ENCODE peak calls at places on chromosomes 12 and 14, in four cellular contexts. One of them, this sample, is unnamed.

GRCh38 chr12:52029686-52030085 is 21.6 kb upstream of the NR4A1 start:
- DNase-seq in HepG2: no peak
- DNase-seq in SK-N-SH: peak
- DNase-seq in GM12878: no peak
- DNase-seq in this sample: no peak

GRCh38 chr12:110007874-110008273 is 8.6 kb downstream of the ANKRD13A start:
- DNase-seq in HepG2: no peak
- DNase-seq in SK-N-SH: no peak
- DNase-seq in GM12878: no peak
- DNase-seq in this sample: peak

GRCh38 chr12:66280573-66280972 is 21.7 kb upstream of the HELB start:
- DNase-seq in HepG2: no peak
- DNase-seq in SK-N-SH: no peak
- DNase-seq in GM12878: no peak
- DNase-seq in this sample: peak

GRCh38 chr14:81264011-81264410 is 43.3 kb upstream of the GTF2A1 start:
- DNase-seq in HepG2: no peak
- DNase-seq in SK-N-SH: no peak
- DNase-seq in GM12878: no peak
- DNase-seq in this sample: no peak

GRCh38 chr14:96623676-96624484 is 121.7 kb downstream of the PAPOLA start:
- DNase-seq in HepG2: no peak
- DNase-seq in SK-N-SH: no peak
- DNase-seq in GM12878: no peak
- DNase-seq in this sample: no peak

GRCh38 chr12:116423053-116423452 is 136.1 kb upstream of the MAP1LC3B2 start:
- DNase-seq in HepG2: no peak
- DNase-seq in SK-N-SH: no peak
- DNase-seq in GM12878: no peak
- DNase-seq in this sample: no peak

GRCh38 chr12:116520801-116521471 is 38.2 kb upstream of the MAP1LC3B2 start:
- DNase-seq in HepG2: no peak
- DNase-seq in SK-N-SH: peak
- DNase-seq in GM12878: no peak
- DNase-seq in this sample: no peak

GRCh38 chr12:111447571-111448265 is 42.0 kb downstream of the SH2B3 start:
- DNase-seq in HepG2: no peak
- DNase-seq in SK-N-SH: no peak
- DNase-seq in GM12878: no peak
- DNase-seq in this sample: no peak

GRCh38 chr14:59189281-59189821 is 884 bp downstream of the DAAM1 start:
- DNase-seq in HepG2: no peak
- DNase-seq in SK-N-SH: peak
- DNase-seq in GM12878: no peak
- DNase-seq in this sample: no peak

GRCh38 chr12:49455506-49455905 is 83.3 kb upstream of the KCNH3 start:
- DNase-seq in HepG2: no peak
- DNase-seq in SK-N-SH: no peak
- DNase-seq in GM12878: no peak
- DNase-seq in this sample: no peak

GRCh38 chr14:104735830-104736642 is 12.0 kb downstream of the ADSS1 start:
- DNase-seq in HepG2: peak
- DNase-seq in SK-N-SH: peak
- DNase-seq in GM12878: no peak
- DNase-seq in this sample: no peak

GRCh38 chr12:31494455-31494854 is 96.5 kb downstream of the DENND5B start:
- DNase-seq in HepG2: no peak
- DNase-seq in SK-N-SH: no peak
- DNase-seq in GM12878: no peak
- DNase-seq in this sample: no peak

GRCh38 chr12:80837342-80837978 is 100.3 kb downstream of the LIN7A start:
- DNase-seq in HepG2: peak
- DNase-seq in SK-N-SH: peak
- DNase-seq in GM12878: no peak
- DNase-seq in this sample: no peak

GRCh38 chr12:92553389-92553788 is 149.4 kb upstream of the PLEKHG7 start:
- DNase-seq in HepG2: no peak
- DNase-seq in SK-N-SH: no peak
- DNase-seq in GM12878: no peak
- DNase-seq in this sample: no peak

GRCh38 chr12:78290606-78291345 is 460.1 kb downstream of the NAV3 start:
- DNase-seq in HepG2: peak
- DNase-seq in SK-N-SH: no peak
- DNase-seq in GM12878: no peak
- DNase-seq in this sample: no peak

GRCh38 chr12:132323171-132324010 is 6.0 kb downstream of the GALNT9 start:
- DNase-seq in HepG2: no peak
- DNase-seq in SK-N-SH: no peak
- DNase-seq in GM12878: no peak
- DNase-seq in this sample: no peak

GRCh38 chr12:92299344-92299743 is 153.7 kb upstream of the BTG1 start:
- DNase-seq in HepG2: no peak
- DNase-seq in SK-N-SH: no peak
- DNase-seq in GM12878: no peak
- DNase-seq in this sample: no peak

GRCh38 chr12:5305425-5305824 is 126.5 kb upstream of the NTF3 start:
- DNase-seq in HepG2: no peak
- DNase-seq in SK-N-SH: no peak
- DNase-seq in GM12878: no peak
- DNase-seq in this sample: no peak

GRCh38 chr14:86404425-86404824 is 874.5 kb downstream of the FLRT2 start:
- DNase-seq in HepG2: peak
- DNase-seq in SK-N-SH: no peak
- DNase-seq in GM12878: no peak
- DNase-seq in this sample: no peak

GRCh38 chr14:69812725-69813124 is 15.7 kb upstream of the SLC10A1 start:
- DNase-seq in HepG2: peak
- DNase-seq in SK-N-SH: no peak
- DNase-seq in GM12878: no peak
- DNase-seq in this sample: no peak

GRCh38 chr12:105945935-105946334 is 192.8 kb downstream of the NUAK1 start:
- DNase-seq in HepG2: no peak
- DNase-seq in SK-N-SH: no peak
- DNase-seq in GM12878: no peak
- DNase-seq in this sample: no peak

GRCh38 chr12:110661337-110661972 is 27.5 kb downstream of the HVCN1 start:
- DNase-seq in HepG2: no peak
- DNase-seq in SK-N-SH: no peak
- DNase-seq in GM12878: peak
- DNase-seq in this sample: peak

GRCh38 chr14:99132821-99133562 is 139.0 kb downstream of the BCL11B start:
- DNase-seq in HepG2: no peak
- DNase-seq in SK-N-SH: no peak
- DNase-seq in GM12878: no peak
- DNase-seq in this sample: no peak

GRCh38 chr14:32818576-32818975 is 120.1 kb upstream of the NPAS3 start:
- DNase-seq in HepG2: no peak
- DNase-seq in SK-N-SH: no peak
- DNase-seq in GM12878: no peak
- DNase-seq in this sample: no peak

GRCh38 chr12:104695453-104696148 is 238.9 kb downstream of the CHST11 start:
- DNase-seq in HepG2: no peak
- DNase-seq in SK-N-SH: no peak
- DNase-seq in GM12878: peak
- DNase-seq in this sample: no peak

GRCh38 chr14:81269100-81269978 is 48.6 kb upstream of the GTF2A1 start:
- DNase-seq in HepG2: peak
- DNase-seq in SK-N-SH: peak
- DNase-seq in GM12878: peak
- DNase-seq in this sample: peak

GRCh38 chr12:107322063-107322462 is 228.7 kb upstream of the CRY1 start:
- DNase-seq in HepG2: no peak
- DNase-seq in SK-N-SH: no peak
- DNase-seq in GM12878: no peak
- DNase-seq in this sample: peak

GRCh38 chr14:96639550-96639949 is 137.4 kb downstream of the PAPOLA start:
- DNase-seq in HepG2: no peak
- DNase-seq in SK-N-SH: no peak
- DNase-seq in GM12878: no peak
- DNase-seq in this sample: no peak

GRCh38 chr12:111841236-111841749 is 735 bp upstream of the MAPKAPK5 start:
- DNase-seq in HepG2: no peak
- DNase-seq in SK-N-SH: peak
- DNase-seq in GM12878: no peak
- DNase-seq in this sample: no peak

GRCh38 chr12:79056775-79057174 is 192.2 kb downstream of the SYT1 start:
- DNase-seq in HepG2: no peak
- DNase-seq in SK-N-SH: no peak
- DNase-seq in GM12878: no peak
- DNase-seq in this sample: no peak

GRCh38 chr12:48765753-48766162 is 23.1 kb downstream of the ADCY6 start:
- DNase-seq in HepG2: no peak
- DNase-seq in SK-N-SH: no peak
- DNase-seq in GM12878: no peak
- DNase-seq in this sample: peak

GRCh38 chr12:56007892-56008471 is 10.9 kb downstream of the SUOX start:
- DNase-seq in HepG2: no peak
- DNase-seq in SK-N-SH: no peak
- DNase-seq in GM12878: no peak
- DNase-seq in this sample: no peak

GRCh38 chr12:18683603-18684002 is 54.2 kb downstream of the PLCZ1 start:
- DNase-seq in HepG2: no peak
- DNase-seq in SK-N-SH: no peak
- DNase-seq in GM12878: no peak
- DNase-seq in this sample: no peak

GRCh38 chr14:22976620-22977433 is 5.5 kb downstream of the AJUBA start:
- DNase-seq in HepG2: peak
- DNase-seq in SK-N-SH: no peak
- DNase-seq in GM12878: no peak
- DNase-seq in this sample: no peak

GRCh38 chr12:52546126-52546525 is 6.8 kb downstream of the KRT71 start:
- DNase-seq in HepG2: no peak
- DNase-seq in SK-N-SH: no peak
- DNase-seq in GM12878: no peak
- DNase-seq in this sample: no peak

GRCh38 chr14:106372870-106373657 is 846.7 kb downstream of the TMEM121 start:
- DNase-seq in HepG2: peak
- DNase-seq in SK-N-SH: peak
- DNase-seq in GM12878: no peak
- DNase-seq in this sample: peak

GRCh38 chr14:72549026-72549425 is 344.9 kb downstream of the DPF3 start:
- DNase-seq in HepG2: no peak
- DNase-seq in SK-N-SH: no peak
- DNase-seq in GM12878: no peak
- DNase-seq in this sample: no peak

GRCh38 chr14:76655331-76655730 is 105.9 kb upstream of the VASH1 start:
- DNase-seq in HepG2: no peak
- DNase-seq in SK-N-SH: no peak
- DNase-seq in GM12878: no peak
- DNase-seq in this sample: no peak

GRCh38 chr14:53979747-53980642 is 23.4 kb upstream of the BMP4 start:
- DNase-seq in HepG2: peak
- DNase-seq in SK-N-SH: no peak
- DNase-seq in GM12878: no peak
- DNase-seq in this sample: no peak
- TF ChIP-seq GABPA in HepG2: no peak
- TF ChIP-seq GABPA in SK-N-SH: no peak
- TF ChIP-seq GABPA in GM12878: no peak
- TF ChIP-seq GABPA in this sample: no peak

GRCh38 chr14:37673439-37673838 is 78.0 kb downstream of the TTC6 start:
- DNase-seq in HepG2: no peak
- DNase-seq in SK-N-SH: no peak
- DNase-seq in GM12878: no peak
- DNase-seq in this sample: no peak
- TF ChIP-seq GABPA in HepG2: no peak
- TF ChIP-seq GABPA in SK-N-SH: no peak
- TF ChIP-seq GABPA in GM12878: no peak
- TF ChIP-seq GABPA in this sample: no peak

DNA sequence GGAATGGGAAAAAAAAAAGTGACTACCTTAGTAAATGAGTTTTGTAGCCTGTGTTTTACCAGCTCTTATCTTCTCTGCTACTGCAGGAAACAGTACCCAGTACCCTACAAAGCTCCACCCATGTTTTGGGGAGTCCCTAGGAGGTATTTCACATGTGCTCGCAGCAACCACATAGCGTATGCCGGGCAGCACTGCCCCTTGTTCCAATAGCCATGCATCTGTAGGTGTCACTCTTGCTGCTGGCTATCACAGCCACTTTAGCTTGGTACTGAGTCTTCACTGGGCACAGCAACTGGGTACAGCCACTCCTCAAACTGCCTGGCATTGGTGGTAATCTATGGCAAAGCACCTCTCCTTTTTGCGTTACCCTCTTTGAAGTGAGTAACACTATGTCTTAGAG is 2.0 kb upstream of the MDM1 start:
- DNase-seq in HepG2: no peak
- DNase-seq in SK-N-SH: peak
- DNase-seq in GM12878: peak
- DNase-seq in this sample: peak
- TF ChIP-seq GABPA in HepG2: no peak
- TF ChIP-seq GABPA in SK-N-SH: no peak
- TF ChIP-seq GABPA in GM12878: no peak
- TF ChIP-seq GABPA in this sample: no peak

GRCh38 chr12:54128466-54128865 is 60.3 kb downstream of the SMUG1 start:
- DNase-seq in HepG2: no peak
- DNase-seq in SK-N-SH: no peak
- DNase-seq in GM12878: no peak
- DNase-seq in this sample: no peak

GRCh38 chr12:54129028-54129903 is 59.5 kb downstream of the SMUG1 start:
- DNase-seq in HepG2: no peak
- DNase-seq in SK-N-SH: no peak
- DNase-seq in GM12878: no peak
- DNase-seq in this sample: no peak

GRCh38 chr12:54125950-54126695 is 62.7 kb downstream of the SMUG1 start:
- DNase-seq in HepG2: no peak
- DNase-seq in SK-N-SH: peak
- DNase-seq in GM12878: no peak
- DNase-seq in this sample: no peak

GRCh38 chr12:54126696-54127537 is 61.9 kb downstream of the SMUG1 start:
- DNase-seq in HepG2: no peak
- DNase-seq in SK-N-SH: peak
- DNase-seq in GM12878: no peak
- DNase-seq in this sample: peak

GRCh38 chr12:54127538-54128259 is 61.1 kb downstream of the SMUG1 start:
- DNase-seq in HepG2: no peak
- DNase-seq in SK-N-SH: no peak
- DNase-seq in GM12878: no peak
- DNase-seq in this sample: no peak
- TF ChIP-seq GABPA in HepG2: no peak
- TF ChIP-seq GABPA in SK-N-SH: no peak
- TF ChIP-seq GABPA in GM12878: no peak
- TF ChIP-seq GABPA in this sample: no peak

GRCh38 chr12:98022961-98023360 is 492.4 kb upstream of the TMPO start:
- DNase-seq in HepG2: no peak
- DNase-seq in SK-N-SH: no peak
- DNase-seq in GM12878: no peak
- DNase-seq in this sample: no peak
- TF ChIP-seq GABPA in HepG2: no peak
- TF ChIP-seq GABPA in SK-N-SH: no peak
- TF ChIP-seq GABPA in GM12878: no peak
- TF ChIP-seq GABPA in this sample: no peak